ENCODE peak calls at places on chromosomes 7 and 10, in six cellular contexts. K, Z, I, Y, U and B are unnamed samples.

GRCh38 chr10:127298396-127298795 is 102.0 kb upstream of the INSYN2A start:
- DNase-seq in K (no peak), Z (no peak), I (no peak), Y (no peak), U (no peak), B (no peak)

GRCh38 chr7:149827089-149827981 is 10.8 kb upstream of the ZNF862 start:
- DNase-seq in K (no peak), Z (no peak), I (no peak), Y (no peak), U (no peak), B (no peak)

GRCh38 chr7:158016171-158017087 is 571.2 kb downstream of the PTPRN2 start:
- DNase-seq in K (no peak), Z (no peak), I (no peak), Y (peak), U (no peak), B (no peak)

GRCh38 chr7:49255061-49255460 is 330.7 kb downstream of the CDC14C start:
- DNase-seq in K (no peak), Z (no peak), I (no peak), Y (no peak), U (no peak), B (no peak)

GRCh38 chr10:19974554-19974953 is 158.3 kb downstream of the PLXDC2 start:
- DNase-seq in K (no peak), Z (no peak), I (no peak), Y (no peak), U (no peak), B (no peak)

GRCh38 chr7:1400351-1400750 is 58.9 kb downstream of the MICALL2 start:
- DNase-seq in K (no peak), Z (no peak), I (no peak), Y (no peak), U (no peak), B (no peak)

GRCh38 chr10:5575482-5576153 is 50.9 kb downstream of the CALML3 start:
- DNase-seq in K (no peak), Z (no peak), I (no peak), Y (no peak), U (no peak), B (no peak)

GRCh38 chr7:105521027-105521730 is 892 bp downstream of the PUS7 start:
- DNase-seq in K (peak), Z (peak), I (peak), Y (peak), U (peak), B (peak)

GRCh38 chr7:17564678-17565209 is 266.3 kb downstream of the AHR start:
- DNase-seq in K (no peak), Z (no peak), I (no peak), Y (no peak), U (peak), B (peak)

GRCh38 chr10:21929070-21929469 is 74.5 kb downstream of the DNAJC1 start:
- DNase-seq in K (no peak), Z (no peak), I (no peak), Y (no peak), U (no peak), B (no peak)

GRCh38 chr7:117269417-117269816 is 53.4 kb downstream of the WNT2 start:
- DNase-seq in K (no peak), Z (no peak), I (no peak), Y (no peak), U (peak), B (peak)

GRCh38 chr10:77877461-77878344 is 48.9 kb downstream of the DLG5 start:
- DNase-seq in K (no peak), Z (no peak), I (peak), Y (peak), U (peak), B (no peak)

GRCh38 chr10:47449102-47449978 is 34.6 kb downstream of the ANXA8 start:
- DNase-seq in K (peak), Z (no peak), I (no peak), Y (no peak), U (no peak), B (no peak)

GRCh38 chr7:130993671-130994365 is 259.8 kb upstream of the KLF14 start:
- DNase-seq in K (no peak), Z (no peak), I (no peak), Y (no peak), U (no peak), B (no peak)

GRCh38 chr10:67861750-67862460 is 22.6 kb upstream of the SIRT1 start:
- DNase-seq in K (no peak), Z (no peak), I (no peak), Y (no peak), U (no peak), B (no peak)

GRCh38 chr7:106110885-106111670 is 1.0 kb downstream of the SYPL1 start:
- DNase-seq in K (peak), Z (no peak), I (no peak), Y (no peak), U (no peak), B (no peak)

GRCh38 chr10:97765201-97765600 is 6.6 kb downstream of the SFRP5 start:
- DNase-seq in K (peak), Z (no peak), I (no peak), Y (no peak), U (peak), B (no peak)

GRCh38 chr7:107614425-107614824 is 34.4 kb downstream of the BCAP29 start:
- DNase-seq in K (no peak), Z (no peak), I (no peak), Y (no peak), U (peak), B (no peak)

GRCh38 chr7:107658467-107658866 is 2.2 kb upstream of the SLC26A4 start:
- DNase-seq in K (no peak), Z (no peak), I (no peak), Y (no peak), U (no peak), B (no peak)

GRCh38 chr10:103451871-103452713 is at the start of gene CALHM2:
- DNase-seq in K (peak), Z (no peak), I (peak), Y (peak), U (no peak), B (no peak)

GRCh38 chr7:35253680-35254495 is at the start of gene TBX20:
- DNase-seq in K (no peak), Z (peak), I (no peak), Y (no peak), U (no peak), B (no peak)

GRCh38 chr10:133394064-133394663 is at the start of gene MTG1:
- DNase-seq in K (peak), Z (peak), I (no peak), Y (peak), U (peak), B (peak)

GRCh38 chr7:47326220-47326619 is 255.7 kb downstream of the TNS3 start:
- DNase-seq in K (no peak), Z (no peak), I (no peak), Y (no peak), U (peak), B (peak)

GRCh38 chr10:50286517-50286916 is 35.2 kb upstream of the ASAH2 start:
- DNase-seq in K (no peak), Z (no peak), I (no peak), Y (no peak), U (peak), B (no peak)

GRCh38 chr7:5528071-5528814 is 104.6 kb upstream of the TNRC18 start:
- DNase-seq in K (no peak), Z (no peak), I (peak), Y (no peak), U (no peak), B (no peak)

GRCh38 chr7:129225931-129226572 is 1.2 kb downstream of the AHCYL2 start:
- DNase-seq in K (no peak), Z (no peak), I (no peak), Y (no peak), U (no peak), B (no peak)

GRCh38 chr7:112140600-112140999 is 65.6 kb downstream of the DOCK4 start:
- DNase-seq in K (no peak), Z (no peak), I (no peak), Y (no peak), U (no peak), B (no peak)

GRCh38 chr7:54841772-54842707 is 83.0 kb upstream of the SEC61G start:
- DNase-seq in K (peak), Z (no peak), I (no peak), Y (no peak), U (peak), B (peak)

GRCh38 chr7:27782849-27783248 is 42.9 kb downstream of the TAX1BP1 start:
- DNase-seq in K (no peak), Z (no peak), I (no peak), Y (no peak), U (no peak), B (no peak)

GRCh38 chr10:127578628-127579305 is 29.7 kb downstream of the NPS start:
- DNase-seq in K (no peak), Z (no peak), I (no peak), Y (no peak), U (no peak), B (no peak)

GRCh38 chr10:124092270-124093075 is 925 bp downstream of the CHST15 start:
- DNase-seq in K (no peak), Z (peak), I (peak), Y (peak), U (no peak), B (peak)